ENCODE peak calls at places on chromosomes 11 and 22, in four cellular contexts. One of them, this sample, is unnamed.
A peak's percentile ranks its signal among the peaks of the same experiment; 100 is the strongest.

GRCh38 chr22:21739828-21740377 is 4.3 kb upstream of the YPEL1 start:
- DNase-seq in heart right ventricle: no peak
- DNase-seq in adrenal gland: no peak
- DNase-seq in right atrium auricular region: no peak
- DNase-seq in this sample: no peak

GRCh38 chr11:824942-825341 is 2.8 kb upstream of the CRACR2B start:
- DNase-seq in heart right ventricle: no peak
- DNase-seq in adrenal gland: no peak
- DNase-seq in right atrium auricular region: no peak
- DNase-seq in this sample: no peak

GRCh38 chr11:72752088-72752914 is at the start of gene ARAP1:
- DNase-seq in heart right ventricle: peak; percentile 69
- DNase-seq in adrenal gland: peak; percentile 82
- DNase-seq in right atrium auricular region: peak; percentile 72
- DNase-seq in this sample: peak; percentile 64

GRCh38 chr11:62315416-62315815 is 16.5 kb upstream of the SCGB1D4 start:
- DNase-seq in heart right ventricle: no peak
- DNase-seq in adrenal gland: no peak
- DNase-seq in right atrium auricular region: no peak
- DNase-seq in this sample: no peak

GRCh38 chr11:13339196-13340153 is 61.9 kb downstream of the BMAL1 start:
- DNase-seq in heart right ventricle: no peak
- DNase-seq in adrenal gland: peak; percentile 48
- DNase-seq in right atrium auricular region: no peak
- DNase-seq in this sample: peak; percentile 28

GRCh38 chr11:34316347-34317037 is 41.3 kb downstream of the ABTB2 start:
- DNase-seq in heart right ventricle: no peak
- DNase-seq in adrenal gland: no peak
- DNase-seq in right atrium auricular region: no peak
- DNase-seq in this sample: no peak

GRCh38 chr11:129146196-129146595 is 45.9 kb downstream of the ARHGAP32 start:
- DNase-seq in heart right ventricle: no peak
- DNase-seq in adrenal gland: no peak
- DNase-seq in right atrium auricular region: no peak
- DNase-seq in this sample: no peak

GRCh38 chr22:17576475-17576874 is 13.2 kb downstream of the SLC25A18 start:
- DNase-seq in heart right ventricle: no peak
- DNase-seq in adrenal gland: no peak
- DNase-seq in right atrium auricular region: no peak
- DNase-seq in this sample: peak; percentile 93

GRCh38 chr11:111976614-111977140 is 39.5 kb downstream of the DIXDC1 start:
- DNase-seq in heart right ventricle: no peak
- DNase-seq in adrenal gland: peak; percentile 35
- DNase-seq in right atrium auricular region: no peak
- DNase-seq in this sample: peak; percentile 6

GRCh38 chr11:1749787-1750351 is 526 bp downstream of the IFITM10 start:
- DNase-seq in heart right ventricle: no peak
- DNase-seq in adrenal gland: peak; percentile 76
- DNase-seq in right atrium auricular region: no peak
- DNase-seq in this sample: no peak

GRCh38 chr11:134464196-134464595 is 52.2 kb upstream of the B3GAT1 start:
- DNase-seq in heart right ventricle: no peak
- DNase-seq in adrenal gland: no peak
- DNase-seq in right atrium auricular region: no peak
- DNase-seq in this sample: no peak

GRCh38 chr11:55572548-55572947 is 620 bp downstream of the OR4C16 start:
- DNase-seq in heart right ventricle: no peak
- DNase-seq in adrenal gland: no peak
- DNase-seq in right atrium auricular region: no peak
- DNase-seq in this sample: no peak

GRCh38 chr11:13290221-13290980 is 12.8 kb downstream of the BMAL1 start:
- DNase-seq in heart right ventricle: no peak
- DNase-seq in adrenal gland: no peak
- DNase-seq in right atrium auricular region: no peak
- DNase-seq in this sample: no peak

GRCh38 chr22:50610581-50610980 is 10.0 kb downstream of the MAPK8IP2 start:
- DNase-seq in heart right ventricle: no peak
- DNase-seq in adrenal gland: no peak
- DNase-seq in right atrium auricular region: no peak
- DNase-seq in this sample: no peak

GRCh38 chr11:64644348-64645242 is 53.6 kb downstream of the SLC22A12 start:
- DNase-seq in heart right ventricle: no peak
- DNase-seq in adrenal gland: no peak
- DNase-seq in right atrium auricular region: no peak
- DNase-seq in this sample: no peak

GRCh38 chr11:64643927-64644326 is 52.9 kb downstream of the SLC22A12 start:
- DNase-seq in heart right ventricle: no peak
- DNase-seq in adrenal gland: no peak
- DNase-seq in right atrium auricular region: no peak
- DNase-seq in this sample: no peak

GRCh38 chr11:64648551-64648950 is 57.5 kb downstream of the SLC22A12 start:
- DNase-seq in heart right ventricle: no peak
- DNase-seq in adrenal gland: no peak
- DNase-seq in right atrium auricular region: no peak
- DNase-seq in this sample: no peak

GRCh38 chr11:64649304-64649703 is 58.3 kb downstream of the SLC22A12 start:
- DNase-seq in heart right ventricle: no peak
- DNase-seq in adrenal gland: no peak
- DNase-seq in right atrium auricular region: no peak
- DNase-seq in this sample: peak; percentile 59

DNA sequence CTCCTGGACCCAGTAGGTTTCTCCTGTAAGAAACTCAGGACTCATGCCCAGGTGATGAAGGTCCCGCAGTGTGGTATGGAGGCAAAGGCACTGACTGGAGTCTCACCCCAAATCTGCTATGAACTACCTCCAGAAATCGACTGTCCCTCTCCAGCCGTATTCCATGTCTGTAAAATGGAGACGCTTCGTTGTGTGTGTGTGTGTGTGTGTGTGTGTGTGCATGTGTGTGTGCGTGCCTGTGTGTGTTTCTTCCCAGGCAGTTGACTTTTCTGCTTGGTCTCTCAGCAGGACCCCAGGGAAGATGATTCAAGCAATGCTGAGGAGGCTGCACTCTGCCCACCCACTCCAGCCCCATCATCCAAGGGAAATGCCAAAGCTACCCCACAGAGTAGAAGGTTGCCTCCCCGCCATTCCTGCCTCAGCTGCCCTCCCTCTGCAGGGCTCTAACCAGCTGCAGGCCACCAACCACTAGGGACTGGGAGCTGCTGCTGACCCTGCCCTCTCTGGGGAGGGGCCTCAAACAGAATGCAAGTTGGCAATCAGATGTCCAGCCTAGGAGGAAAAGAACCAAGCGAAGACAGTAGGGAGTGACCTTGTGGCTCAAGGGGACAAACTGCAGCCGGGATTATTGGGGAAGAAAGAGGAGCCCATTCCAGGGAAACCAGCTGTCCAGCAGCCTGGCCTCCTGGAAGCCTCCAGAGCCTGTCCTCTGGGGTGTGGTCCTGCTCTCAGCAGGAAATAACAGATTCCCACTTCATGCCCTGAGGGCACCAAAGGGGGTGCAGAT is 56.2 kb downstream of the SLC22A12 start:
- DNase-seq in heart right ventricle: no peak
- DNase-seq in adrenal gland: no peak
- DNase-seq in right atrium auricular region: no peak
- DNase-seq in this sample: no peak
- H3K27me3 ChIP-seq in heart right ventricle: peaks cover 27% of the 10 kb centered on the region
- H3K27me3 ChIP-seq in adrenal gland: peaks cover 11% of the 10 kb centered on the region
- H3K27me3 ChIP-seq in right atrium auricular region: no peaks in the 10 kb centered on the region
- H3K27me3 ChIP-seq in this sample: no peaks in the 10 kb centered on the region

GRCh38 chr11:17475666-17476316 is 854 bp downstream of the ABCC8 start:
- DNase-seq in heart right ventricle: no peak
- DNase-seq in adrenal gland: no peak
- DNase-seq in right atrium auricular region: no peak
- DNase-seq in this sample: no peak

GRCh38 chr11:17477084-17477333 is 364 bp upstream of the ABCC8 start:
- DNase-seq in heart right ventricle: no peak
- DNase-seq in adrenal gland: no peak
- DNase-seq in right atrium auricular region: no peak
- DNase-seq in this sample: no peak

GRCh38 chr11:17478064-17478463 is 1.4 kb upstream of the ABCC8 start:
- DNase-seq in heart right ventricle: no peak
- DNase-seq in adrenal gland: no peak
- DNase-seq in right atrium auricular region: no peak
- DNase-seq in this sample: no peak

GRCh38 chr11:17476317-17477083 is at the start of gene ABCC8:
- DNase-seq in heart right ventricle: no peak
- DNase-seq in adrenal gland: no peak
- DNase-seq in right atrium auricular region: no peak
- DNase-seq in this sample: no peak

GRCh38 chr11:17477361-17477760 is 716 bp upstream of the ABCC8 start:
- DNase-seq in heart right ventricle: no peak
- DNase-seq in adrenal gland: no peak
- DNase-seq in right atrium auricular region: no peak
- DNase-seq in this sample: no peak
- H3K4me3 ChIP-seq in heart right ventricle: no peak overlapping the region
- H3K4me3 ChIP-seq in adrenal gland: no peak overlapping the region
- H3K4me3 ChIP-seq in right atrium auricular region: no peak overlapping the region
- H3K4me3 ChIP-seq in this sample: no peak overlapping the region

GRCh38 chr22:39254122-39254521 is 9.3 kb upstream of the PDGFB start:
- DNase-seq in heart right ventricle: no peak
- DNase-seq in adrenal gland: no peak
- DNase-seq in right atrium auricular region: no peak
- DNase-seq in this sample: no peak
- H3K27me3 ChIP-seq in heart right ventricle: no peaks in the 10 kb centered on the region
- H3K27me3 ChIP-seq in adrenal gland: no peaks in the 10 kb centered on the region
- H3K27me3 ChIP-seq in right atrium auricular region: no peaks in the 10 kb centered on the region
- H3K27me3 ChIP-seq in this sample: peaks cover 6% of the 10 kb centered on the region

GRCh38 chr11:122170815-122171475 is 54.9 kb upstream of the BLID start:
- DNase-seq in heart right ventricle: no peak
- DNase-seq in adrenal gland: no peak
- DNase-seq in right atrium auricular region: no peak
- DNase-seq in this sample: no peak

GRCh38 chr11:122175316-122175715 is 59.3 kb upstream of the BLID start:
- DNase-seq in heart right ventricle: no peak
- DNase-seq in adrenal gland: no peak
- DNase-seq in right atrium auricular region: no peak
- DNase-seq in this sample: no peak

GRCh38 chr11:122173074-122173450 is 57.0 kb upstream of the BLID start:
- DNase-seq in heart right ventricle: no peak
- DNase-seq in adrenal gland: no peak
- DNase-seq in right atrium auricular region: no peak
- DNase-seq in this sample: no peak

GRCh38 chr11:122173587-122173986 is 57.6 kb upstream of the BLID start:
- DNase-seq in heart right ventricle: no peak
- DNase-seq in adrenal gland: no peak
- DNase-seq in right atrium auricular region: no peak
- DNase-seq in this sample: no peak

GRCh38 chr11:122172352-122173073 is 56.5 kb upstream of the BLID start:
- DNase-seq in heart right ventricle: no peak
- DNase-seq in adrenal gland: no peak
- DNase-seq in right atrium auricular region: no peak
- DNase-seq in this sample: no peak
- H3K4me3 ChIP-seq in heart right ventricle: no peak overlapping the region
- H3K4me3 ChIP-seq in adrenal gland: no peak overlapping the region
- H3K4me3 ChIP-seq in right atrium auricular region: no peak overlapping the region
- H3K4me3 ChIP-seq in this sample: no peak overlapping the region

DNA sequence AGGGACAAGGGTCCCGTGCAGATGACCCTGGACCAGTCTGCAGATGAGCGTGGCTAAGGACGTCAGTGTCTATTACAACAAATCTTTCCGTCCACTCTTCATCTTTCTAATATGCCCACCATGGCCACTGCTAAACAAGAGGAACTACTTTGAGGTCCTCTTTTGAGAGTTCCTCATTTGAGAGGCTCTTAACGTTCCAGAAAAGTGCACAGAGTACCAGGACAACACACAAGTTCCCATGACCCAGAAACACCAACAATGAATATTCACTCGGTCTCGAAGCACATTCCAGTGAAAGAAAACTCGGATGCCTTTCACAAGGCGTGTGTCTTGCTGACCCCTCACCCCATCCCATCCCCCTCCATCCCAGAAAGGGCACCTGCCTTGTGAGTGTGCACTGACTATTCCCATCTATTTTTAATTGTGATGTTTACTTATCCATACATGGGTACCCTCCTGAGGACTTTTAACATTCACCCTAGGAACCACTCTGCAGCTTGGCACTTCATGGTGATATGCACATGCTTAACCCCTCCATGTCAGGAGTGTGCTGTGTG is 157.0 kb downstream of the SHANK2 start:
- DNase-seq in heart right ventricle: no peak
- DNase-seq in adrenal gland: no peak
- DNase-seq in right atrium auricular region: no peak
- DNase-seq in this sample: no peak
- H3K27me3 ChIP-seq in heart right ventricle: peaks cover 11% of the 10 kb centered on the region
- H3K27me3 ChIP-seq in adrenal gland: no peaks in the 10 kb centered on the region
- H3K27me3 ChIP-seq in right atrium auricular region: no peaks in the 10 kb centered on the region
- H3K27me3 ChIP-seq in this sample: no peaks in the 10 kb centered on the region

GRCh38 chr11:3901249-3902025 is 46.0 kb downstream of the STIM1 start:
- DNase-seq in heart right ventricle: no peak
- DNase-seq in adrenal gland: no peak
- DNase-seq in right atrium auricular region: no peak
- DNase-seq in this sample: no peak

GRCh38 chr11:3905080-3905953 is 49.9 kb downstream of the STIM1 start:
- DNase-seq in heart right ventricle: no peak
- DNase-seq in adrenal gland: peak; percentile 33
- DNase-seq in right atrium auricular region: no peak
- DNase-seq in this sample: no peak

GRCh38 chr11:3904228-3904627 is 48.8 kb downstream of the STIM1 start:
- DNase-seq in heart right ventricle: peak; percentile 21
- DNase-seq in adrenal gland: no peak
- DNase-seq in right atrium auricular region: no peak
- DNase-seq in this sample: no peak

GRCh38 chr11:3902441-3902840 is 47.0 kb downstream of the STIM1 start:
- DNase-seq in heart right ventricle: no peak
- DNase-seq in adrenal gland: no peak
- DNase-seq in right atrium auricular region: no peak
- DNase-seq in this sample: no peak

DNA sequence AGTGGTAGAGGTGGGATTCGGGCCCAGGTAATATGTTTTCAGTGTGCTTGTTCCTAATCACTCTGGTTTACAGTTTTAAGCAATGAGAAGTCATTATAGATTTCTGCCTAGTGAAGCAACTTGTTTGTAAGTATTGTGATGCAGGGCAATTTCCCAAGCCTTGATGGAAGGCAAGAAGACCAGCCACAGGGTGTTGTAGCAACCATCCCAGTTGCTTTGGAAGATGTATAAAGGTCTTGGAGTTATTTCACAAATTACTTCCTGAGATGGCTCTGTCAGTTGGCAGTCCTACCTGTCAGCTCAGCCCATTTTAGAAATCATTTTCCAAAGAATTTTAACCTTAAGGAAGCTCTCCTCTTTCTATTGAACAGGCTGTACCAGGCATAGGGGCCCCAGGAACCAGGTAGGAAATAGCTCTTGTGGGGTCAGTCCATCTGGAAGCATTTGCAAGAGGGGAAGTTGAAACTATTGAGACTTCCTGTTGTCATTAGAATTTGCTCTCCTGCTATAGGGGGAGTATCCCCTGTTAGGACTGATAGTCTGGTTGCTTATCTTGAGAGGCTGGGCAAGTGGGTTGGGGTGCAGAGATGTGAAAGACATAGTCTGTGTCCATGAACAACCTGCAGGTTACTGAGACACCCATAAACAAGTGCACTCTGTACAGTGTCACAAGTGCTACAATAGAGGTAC is 47.9 kb downstream of the STIM1 start:
- DNase-seq in heart right ventricle: no peak
- DNase-seq in adrenal gland: no peak
- DNase-seq in right atrium auricular region: no peak
- DNase-seq in this sample: no peak
- H3K4me3 ChIP-seq in heart right ventricle: no peak overlapping the region
- H3K4me3 ChIP-seq in adrenal gland: no peak overlapping the region
- H3K4me3 ChIP-seq in right atrium auricular region: no peak overlapping the region
- H3K4me3 ChIP-seq in this sample: no peak overlapping the region

This sample was measured in SJCRH30.